ENCODE peak calls at places on chromosomes 16 and 17, in six cellular contexts. A, E, X, W, D and R are unnamed samples.

GRCh38 chr16:89407282-89407924 is 83.0 kb downstream of the ANKRD11 start:
- DNase-seq in D (no peak), W (no peak), X (no peak), E (peak), A (no peak), R (no peak)

GRCh38 chr16:73545713-73546112 is 497.8 kb upstream of the ZFHX3 start:
- DNase-seq in D (no peak), X (no peak), W (no peak), E (no peak), A (no peak), R (no peak)

GRCh38 chr16:80997964-80998620 is 8.6 kb downstream of the CMC2 start:
- DNase-seq in W (no peak), E (no peak), A (no peak), X (no peak), D (no peak), R (no peak)

GRCh38 chr17:50043290-50044148 is 12.4 kb upstream of the ITGA3 start:
- DNase-seq in D (peak), E (peak), X (no peak), W (no peak), A (no peak), R (no peak)

GRCh38 chr17:45040459-45040858 is 11.0 kb downstream of the DCAKD start:
- DNase-seq in W (no peak), A (no peak), D (peak), X (no peak), E (no peak), R (no peak)

GRCh38 chr17:34665803-34666763 is 86.7 kb downstream of the TMEM132E start:
- DNase-seq in X (peak), A (no peak), E (no peak), D (no peak), W (no peak), R (no peak)

GRCh38 chr17:40547079-40547784 is 18.0 kb downstream of the CCR7 start:
- DNase-seq in A (no peak), D (peak), W (no peak), E (peak), X (no peak), R (no peak)

GRCh38 chr17:17844079-17844478 is 7.3 kb upstream of the SREBF1 start:
- DNase-seq in A (no peak), W (no peak), X (peak), D (no peak), E (no peak), R (no peak)

GRCh38 chr17:77058016-77058415 is 82.8 kb upstream of the SEC14L1 start:
- DNase-seq in E (no peak), W (peak), D (no peak), X (no peak), A (no peak), R (no peak)

GRCh38 chr16:425740-426114 is 278 bp downstream of the RAB11FIP3 start:
- DNase-seq in W (no peak), A (no peak), X (no peak), E (no peak), D (peak), R (no peak)

GRCh38 chr17:64777413-64778101 is 115.5 kb upstream of the SMURF2 start:
- DNase-seq in E (peak), X (no peak), W (no peak), D (no peak), A (peak), R (no peak)

GRCh38 chr17:67262420-67262819 is 17.4 kb upstream of the HELZ start:
- DNase-seq in D (no peak), X (no peak), A (no peak), W (no peak), E (no peak), R (no peak)

GRCh38 chr16:4214215-4214621 is 27.7 kb downstream of the SRL start:
- DNase-seq in W (no peak), D (peak), E (no peak), X (no peak), A (peak), R (no peak)